ENCODE peak calls at places on chromosomes 3 and 15, in nine cellular contexts. One of them, this sample, is unnamed.

GRCh38 chr3:50652709-50653108 is 22.0 kb upstream of the DOCK3 start:
- DNase-seq in upper lobe of right lung: peak
- DNase-seq in endothelial cell of umbilical vein: peak
- DNase-seq in activated B cell treated with CpG ODN at 0.5 μM for 24 hours: peak
- DNase-seq in upper lobe of left lung: peak
- DNase-seq in osteocyte: no peak
- DNase-seq in CD4-positive, alpha-beta T cell: peak
- DNase-seq in heart left ventricle: peak
- DNase-seq in nephron progenitor cell: peak
- DNase-seq in this sample: no peak

GRCh38 chr3:79835701-79836100 is 67.9 kb upstream of the ROBO1 start:
- DNase-seq in upper lobe of right lung: no peak
- DNase-seq in CD4-positive, alpha-beta T cell: no peak
- DNase-seq in nephron progenitor cell: no peak
- DNase-seq in upper lobe of left lung: no peak
- DNase-seq in activated B cell treated with CpG ODN at 0.5 μM for 24 hours: no peak
- DNase-seq in endothelial cell of umbilical vein: no peak
- DNase-seq in heart left ventricle: no peak
- DNase-seq in osteocyte: no peak
- DNase-seq in this sample: no peak

GRCh38 chr15:41878355-41878699 is 15.5 kb downstream of the SPTBN5 start:
- DNase-seq in activated B cell treated with CpG ODN at 0.5 μM for 24 hours: no peak
- DNase-seq in CD4-positive, alpha-beta T cell: no peak
- DNase-seq in nephron progenitor cell: no peak
- DNase-seq in upper lobe of left lung: no peak
- DNase-seq in endothelial cell of umbilical vein: no peak
- DNase-seq in osteocyte: no peak
- DNase-seq in heart left ventricle: peak
- DNase-seq in upper lobe of right lung: no peak
- DNase-seq in this sample: no peak

GRCh38 chr3:45227131-45227819 is 1.2 kb upstream of the TMEM158 start:
- DNase-seq in osteocyte: no peak
- DNase-seq in activated B cell treated with CpG ODN at 0.5 μM for 24 hours: no peak
- DNase-seq in nephron progenitor cell: no peak
- DNase-seq in heart left ventricle: no peak
- DNase-seq in CD4-positive, alpha-beta T cell: no peak
- DNase-seq in upper lobe of left lung: no peak
- DNase-seq in upper lobe of right lung: no peak
- DNase-seq in endothelial cell of umbilical vein: no peak
- DNase-seq in this sample: no peak

GRCh38 chr3:194536883-194537637 is 50.3 kb upstream of the ATP13A3 start:
- DNase-seq in activated B cell treated with CpG ODN at 0.5 μM for 24 hours: no peak
- DNase-seq in upper lobe of left lung: no peak
- DNase-seq in nephron progenitor cell: no peak
- DNase-seq in endothelial cell of umbilical vein: peak
- DNase-seq in osteocyte: no peak
- DNase-seq in CD4-positive, alpha-beta T cell: no peak
- DNase-seq in heart left ventricle: peak
- DNase-seq in upper lobe of right lung: no peak
- DNase-seq in this sample: no peak

GRCh38 chr15:33132722-33133345 is 61.7 kb downstream of the FMN1 start:
- DNase-seq in endothelial cell of umbilical vein: peak
- DNase-seq in heart left ventricle: no peak
- DNase-seq in osteocyte: no peak
- DNase-seq in nephron progenitor cell: peak
- DNase-seq in activated B cell treated with CpG ODN at 0.5 μM for 24 hours: no peak
- DNase-seq in upper lobe of right lung: no peak
- DNase-seq in CD4-positive, alpha-beta T cell: no peak
- DNase-seq in upper lobe of left lung: no peak
- DNase-seq in this sample: no peak

GRCh38 chr3:27758083-27758482 is 36.0 kb upstream of the EOMES start:
- DNase-seq in nephron progenitor cell: no peak
- DNase-seq in upper lobe of right lung: no peak
- DNase-seq in upper lobe of left lung: no peak
- DNase-seq in endothelial cell of umbilical vein: no peak
- DNase-seq in CD4-positive, alpha-beta T cell: no peak
- DNase-seq in activated B cell treated with CpG ODN at 0.5 μM for 24 hours: no peak
- DNase-seq in heart left ventricle: no peak
- DNase-seq in osteocyte: no peak
- DNase-seq in this sample: no peak

GRCh38 chr3:177589921-177590336 is 392.6 kb upstream of the TBL1XR1 start:
- DNase-seq in nephron progenitor cell: peak
- DNase-seq in endothelial cell of umbilical vein: peak
- DNase-seq in upper lobe of left lung: no peak
- DNase-seq in CD4-positive, alpha-beta T cell: no peak
- DNase-seq in upper lobe of right lung: no peak
- DNase-seq in heart left ventricle: no peak
- DNase-seq in osteocyte: no peak
- DNase-seq in activated B cell treated with CpG ODN at 0.5 μM for 24 hours: no peak
- DNase-seq in this sample: no peak

GRCh38 chr3:48709051-48709461 is 8.0 kb downstream of the IP6K2 start:
- DNase-seq in endothelial cell of umbilical vein: no peak
- DNase-seq in activated B cell treated with CpG ODN at 0.5 μM for 24 hours: no peak
- DNase-seq in upper lobe of left lung: peak
- DNase-seq in heart left ventricle: no peak
- DNase-seq in CD4-positive, alpha-beta T cell: no peak
- DNase-seq in osteocyte: no peak
- DNase-seq in nephron progenitor cell: no peak
- DNase-seq in upper lobe of right lung: no peak
- DNase-seq in this sample: no peak

GRCh38 chr3:119296723-119297122 is 2.5 kb downstream of the ARHGAP31 start:
- DNase-seq in upper lobe of right lung: no peak
- DNase-seq in CD4-positive, alpha-beta T cell: no peak
- DNase-seq in endothelial cell of umbilical vein: peak
- DNase-seq in upper lobe of left lung: no peak
- DNase-seq in nephron progenitor cell: no peak
- DNase-seq in activated B cell treated with CpG ODN at 0.5 μM for 24 hours: no peak
- DNase-seq in osteocyte: no peak
- DNase-seq in heart left ventricle: no peak
- DNase-seq in this sample: no peak

GRCh38 chr3:179706233-179706632 is 53.4 kb downstream of the USP13 start:
- DNase-seq in osteocyte: no peak
- DNase-seq in upper lobe of right lung: no peak
- DNase-seq in endothelial cell of umbilical vein: no peak
- DNase-seq in activated B cell treated with CpG ODN at 0.5 μM for 24 hours: no peak
- DNase-seq in upper lobe of left lung: no peak
- DNase-seq in heart left ventricle: no peak
- DNase-seq in CD4-positive, alpha-beta T cell: no peak
- DNase-seq in nephron progenitor cell: no peak
- DNase-seq in this sample: no peak

GRCh38 chr3:127714866-127715265 is 42.1 kb downstream of the ABTB1 start:
- DNase-seq in upper lobe of right lung: peak
- DNase-seq in activated B cell treated with CpG ODN at 0.5 μM for 24 hours: no peak
- DNase-seq in endothelial cell of umbilical vein: no peak
- DNase-seq in upper lobe of left lung: no peak
- DNase-seq in heart left ventricle: no peak
- DNase-seq in CD4-positive, alpha-beta T cell: no peak
- DNase-seq in nephron progenitor cell: no peak
- DNase-seq in osteocyte: no peak
- DNase-seq in this sample: no peak

GRCh38 chr3:53137221-53137620 is 7.0 kb upstream of the RFT1 start:
- DNase-seq in activated B cell treated with CpG ODN at 0.5 μM for 24 hours: no peak
- DNase-seq in heart left ventricle: no peak
- DNase-seq in upper lobe of left lung: no peak
- DNase-seq in CD4-positive, alpha-beta T cell: no peak
- DNase-seq in osteocyte: no peak
- DNase-seq in endothelial cell of umbilical vein: no peak
- DNase-seq in upper lobe of right lung: no peak
- DNase-seq in nephron progenitor cell: no peak
- DNase-seq in this sample: no peak

GRCh38 chr15:40322531-40323238 is 807 bp upstream of the INAFM2 start:
- DNase-seq in nephron progenitor cell: peak
- DNase-seq in osteocyte: no peak
- DNase-seq in heart left ventricle: no peak
- DNase-seq in CD4-positive, alpha-beta T cell: no peak
- DNase-seq in upper lobe of left lung: peak
- DNase-seq in endothelial cell of umbilical vein: no peak
- DNase-seq in upper lobe of right lung: no peak
- DNase-seq in activated B cell treated with CpG ODN at 0.5 μM for 24 hours: no peak
- DNase-seq in this sample: no peak

GRCh38 chr15:88069561-88069960 is 187.0 kb downstream of the NTRK3 start:
- DNase-seq in activated B cell treated with CpG ODN at 0.5 μM for 24 hours: no peak
- DNase-seq in osteocyte: no peak
- DNase-seq in CD4-positive, alpha-beta T cell: no peak
- DNase-seq in endothelial cell of umbilical vein: no peak
- DNase-seq in upper lobe of right lung: no peak
- DNase-seq in nephron progenitor cell: no peak
- DNase-seq in heart left ventricle: no peak
- DNase-seq in upper lobe of left lung: no peak
- DNase-seq in this sample: no peak

GRCh38 chr15:77497942-77498361 is 77.3 kb downstream of the HMG20A start:
- DNase-seq in endothelial cell of umbilical vein: no peak
- DNase-seq in upper lobe of right lung: no peak
- DNase-seq in upper lobe of left lung: no peak
- DNase-seq in heart left ventricle: peak
- DNase-seq in activated B cell treated with CpG ODN at 0.5 μM for 24 hours: no peak
- DNase-seq in CD4-positive, alpha-beta T cell: no peak
- DNase-seq in osteocyte: no peak
- DNase-seq in nephron progenitor cell: no peak
- DNase-seq in this sample: no peak

GRCh38 chr3:72347819-72348319 is 500.4 kb downstream of the SHQ1 start:
- DNase-seq in heart left ventricle: peak
- DNase-seq in nephron progenitor cell: peak
- DNase-seq in upper lobe of right lung: peak
- DNase-seq in CD4-positive, alpha-beta T cell: no peak
- DNase-seq in activated B cell treated with CpG ODN at 0.5 μM for 24 hours: no peak
- DNase-seq in upper lobe of left lung: peak
- DNase-seq in osteocyte: peak
- DNase-seq in endothelial cell of umbilical vein: peak
- DNase-seq in this sample: peak

GRCh38 chr3:197810901-197811300 is 19.8 kb downstream of the LRCH3 start:
- DNase-seq in nephron progenitor cell: no peak
- DNase-seq in heart left ventricle: no peak
- DNase-seq in endothelial cell of umbilical vein: no peak
- DNase-seq in upper lobe of left lung: no peak
- DNase-seq in upper lobe of right lung: no peak
- DNase-seq in CD4-positive, alpha-beta T cell: no peak
- DNase-seq in activated B cell treated with CpG ODN at 0.5 μM for 24 hours: no peak
- DNase-seq in osteocyte: no peak
- DNase-seq in this sample: no peak

GRCh38 chr3:171813897-171814460 is 3.7 kb upstream of the PLD1 start:
- DNase-seq in heart left ventricle: no peak
- DNase-seq in upper lobe of left lung: peak
- DNase-seq in endothelial cell of umbilical vein: no peak
- DNase-seq in upper lobe of right lung: no peak
- DNase-seq in nephron progenitor cell: no peak
- DNase-seq in osteocyte: no peak
- DNase-seq in activated B cell treated with CpG ODN at 0.5 μM for 24 hours: no peak
- DNase-seq in CD4-positive, alpha-beta T cell: no peak
- DNase-seq in this sample: peak
- TF ChIP-seq CTCF in heart left ventricle: no peak
- TF ChIP-seq CTCF in upper lobe of left lung: no peak
- TF ChIP-seq CTCF in endothelial cell of umbilical vein: no peak
- TF ChIP-seq CTCF in upper lobe of right lung: no peak
- TF ChIP-seq CTCF in nephron progenitor cell: no peak
- TF ChIP-seq CTCF in osteocyte: no peak
- TF ChIP-seq CTCF in activated B cell treated with CpG ODN at 0.5 μM for 24 hours: no peak
- TF ChIP-seq CTCF in CD4-positive, alpha-beta T cell: no peak
- TF ChIP-seq CTCF in this sample: no peak

DNA sequence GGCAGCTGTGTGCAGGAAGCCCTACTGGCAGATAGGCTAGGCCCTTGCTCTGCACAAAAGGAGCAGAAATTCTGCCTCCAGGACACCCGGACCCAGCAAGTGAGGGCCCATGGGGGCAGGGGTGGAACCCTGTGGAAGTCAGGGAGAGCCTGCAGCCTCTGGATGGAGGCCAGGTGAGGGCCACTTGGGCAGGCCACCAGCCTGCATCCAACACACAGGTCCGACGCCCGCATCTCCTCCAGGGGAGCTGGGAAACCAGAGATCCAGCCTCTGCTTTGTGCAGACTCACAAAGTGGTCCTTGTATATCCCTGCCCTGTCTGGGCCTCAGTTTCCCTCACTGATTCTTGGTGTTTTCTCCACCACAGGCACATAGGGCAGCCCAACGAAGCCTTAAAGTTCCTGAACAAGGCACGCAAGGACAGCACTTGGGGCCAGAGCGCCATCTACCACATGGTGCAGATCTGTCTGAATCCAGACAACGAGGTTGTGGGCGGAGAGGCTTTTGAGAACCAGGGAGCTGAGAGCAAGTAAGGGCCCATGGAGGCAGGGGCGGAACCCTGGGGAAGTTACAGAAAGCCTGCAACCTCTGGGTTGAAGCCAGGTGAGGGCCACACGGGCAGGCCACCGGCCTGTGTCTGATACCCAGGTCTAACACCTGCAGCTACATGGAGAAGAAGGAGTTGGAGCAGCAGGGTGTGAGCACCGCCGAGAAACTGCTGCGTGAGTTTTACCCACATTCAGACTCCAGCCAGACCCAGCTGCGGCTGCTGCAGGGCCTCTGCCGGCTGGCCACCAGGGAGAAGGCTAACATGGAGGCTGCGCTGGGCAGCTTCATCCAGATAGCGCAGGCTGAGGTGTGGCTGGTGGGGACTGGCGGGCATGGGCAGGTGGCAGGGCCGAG is 16.6 kb downstream of the CSRNP1 start:
- DNase-seq in heart left ventricle: no peak
- DNase-seq in CD4-positive, alpha-beta T cell: no peak
- DNase-seq in nephron progenitor cell: no peak
- DNase-seq in upper lobe of right lung: no peak
- DNase-seq in activated B cell treated with CpG ODN at 0.5 μM for 24 hours: no peak
- DNase-seq in osteocyte: no peak
- DNase-seq in upper lobe of left lung: no peak
- DNase-seq in endothelial cell of umbilical vein: no peak
- DNase-seq in this sample: peak
- TF ChIP-seq CTCF in heart left ventricle: no peak
- TF ChIP-seq CTCF in CD4-positive, alpha-beta T cell: no peak
- TF ChIP-seq CTCF in nephron progenitor cell: no peak
- TF ChIP-seq CTCF in upper lobe of right lung: no peak
- TF ChIP-seq CTCF in activated B cell treated with CpG ODN at 0.5 μM for 24 hours: no peak
- TF ChIP-seq CTCF in osteocyte: no peak
- TF ChIP-seq CTCF in upper lobe of left lung: no peak
- TF ChIP-seq CTCF in endothelial cell of umbilical vein: no peak
- TF ChIP-seq CTCF in this sample: no peak

GRCh38 chr15:100849021-100849831 is 30.4 kb upstream of the ALDH1A3 start:
- DNase-seq in endothelial cell of umbilical vein: peak
- DNase-seq in upper lobe of left lung: peak
- DNase-seq in heart left ventricle: peak
- DNase-seq in nephron progenitor cell: peak
- DNase-seq in upper lobe of right lung: peak
- DNase-seq in osteocyte: peak
- DNase-seq in activated B cell treated with CpG ODN at 0.5 μM for 24 hours: peak
- DNase-seq in CD4-positive, alpha-beta T cell: peak
- DNase-seq in this sample: no peak
- TF ChIP-seq CTCF in endothelial cell of umbilical vein: no peak
- TF ChIP-seq CTCF in upper lobe of left lung: peak
- TF ChIP-seq CTCF in heart left ventricle: peak
- TF ChIP-seq CTCF in nephron progenitor cell: no peak
- TF ChIP-seq CTCF in upper lobe of right lung: no peak
- TF ChIP-seq CTCF in osteocyte: no peak
- TF ChIP-seq CTCF in activated B cell treated with CpG ODN at 0.5 μM for 24 hours: no peak
- TF ChIP-seq CTCF in CD4-positive, alpha-beta T cell: no peak
- TF ChIP-seq CTCF in this sample: no peak

DNA sequence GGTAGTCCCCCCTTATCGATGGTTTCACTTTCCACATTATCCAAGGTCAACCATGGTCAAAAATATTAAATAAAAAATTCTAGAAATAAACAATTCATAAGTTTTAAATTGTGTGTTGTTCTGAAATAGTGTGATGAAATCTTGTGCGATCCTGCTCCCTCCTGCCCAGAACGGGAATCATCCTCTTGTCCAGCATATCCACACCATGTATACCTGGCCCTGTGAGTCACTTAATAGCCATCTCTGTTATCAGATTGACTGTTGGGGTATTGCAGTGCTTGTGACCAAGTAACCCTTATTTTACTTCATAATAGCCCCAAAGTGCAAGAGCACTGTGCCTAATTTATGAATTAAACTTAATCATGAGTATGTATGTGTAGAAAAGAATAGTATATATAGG is 19.1 kb downstream of the FAM81A start:
- DNase-seq in endothelial cell of umbilical vein: no peak
- DNase-seq in nephron progenitor cell: no peak
- DNase-seq in osteocyte: no peak
- DNase-seq in activated B cell treated with CpG ODN at 0.5 μM for 24 hours: no peak
- DNase-seq in heart left ventricle: no peak
- DNase-seq in upper lobe of left lung: no peak
- DNase-seq in CD4-positive, alpha-beta T cell: no peak
- DNase-seq in upper lobe of right lung: no peak
- DNase-seq in this sample: no peak
- TF ChIP-seq CTCF in endothelial cell of umbilical vein: no peak
- TF ChIP-seq CTCF in nephron progenitor cell: no peak
- TF ChIP-seq CTCF in osteocyte: peak
- TF ChIP-seq CTCF in activated B cell treated with CpG ODN at 0.5 μM for 24 hours: no peak
- TF ChIP-seq CTCF in heart left ventricle: no peak
- TF ChIP-seq CTCF in upper lobe of left lung: no peak
- TF ChIP-seq CTCF in CD4-positive, alpha-beta T cell: no peak
- TF ChIP-seq CTCF in upper lobe of right lung: no peak
- TF ChIP-seq CTCF in this sample: no peak

This sample was measured in natural killer cell.